ENCODE peak calls at places on chromosomes 3 and 15, in seven cellular contexts. X, I, C, U, W, M and Y are unnamed samples.

GRCh38 chr3:125645613-125646012 is 50.3 kb upstream of the OSBPL11 start:
- DNase-seq in U (no peak), M (no peak), I (no peak), W (no peak), C (no peak), X (no peak), Y (no peak)

GRCh38 chr15:93479679-93480078 is 390.7 kb upstream of the RGMA start:
- DNase-seq in M (no peak), W (no peak), U (no peak), X (no peak), I (no peak), C (no peak), Y (no peak)

GRCh38 chr3:15768421-15769255 is 29.1 kb downstream of the ANKRD28 start:
- DNase-seq in M (no peak), U (peak; percentile 87), I (peak; percentile 95), X (no peak), C (peak; percentile 10), W (no peak), Y (peak; percentile 83)

GRCh38 chr3:71064288-71064975 is 519.1 kb downstream of the FOXP1 start:
- DNase-seq in I (peak; percentile 55), U (no peak), M (peak; percentile 79), X (peak; percentile 62), C (peak; percentile 51), W (peak; percentile 90), Y (no peak)

GRCh38 chr3:14560110-14560509 is 20.0 kb upstream of the GRIP2 start:
- DNase-seq in C (no peak), I (no peak), X (no peak), W (no peak), M (no peak), U (no peak), Y (no peak)

GRCh38 chr15:77002954-77003912 is 8.3 kb downstream of the PSTPIP1 start:
- DNase-seq in U (no peak), W (peak; percentile 93), M (peak; percentile 79), I (no peak), X (peak; percentile 71), C (peak; percentile 55), Y (no peak)

GRCh38 chr3:111321786-111322185 is 220.2 kb upstream of the CD96 start:
- DNase-seq in M (no peak), I (no peak), C (no peak), X (no peak), U (no peak), W (no peak), Y (no peak)

GRCh38 chr15:75625542-75626347 is at the start of gene SNUPN:
- DNase-seq in U (peak; percentile 68), M (peak; percentile 97), X (peak; percentile 91), I (peak; percentile 93), C (peak; percentile 96), W (peak; percentile 98), Y (peak; percentile 69)

GRCh38 chr3:69325151-69325550 is 60.7 kb downstream of the FRMD4B start:
- DNase-seq in C (no peak), I (no peak), W (no peak), U (no peak), M (no peak), X (no peak), Y (no peak)

GRCh38 chr3:162740941-162741596 is 1244.5 kb downstream of the OTOL1 start:
- DNase-seq in I (no peak), W (no peak), M (no peak), U (no peak), C (no peak), X (no peak), Y (no peak)

GRCh38 chr3:167691366-167691765 is 37.6 kb upstream of the WDR49 start:
- DNase-seq in I (no peak), C (peak; percentile 58), U (no peak), X (peak; percentile 11), M (no peak), W (no peak), Y (no peak)

GRCh38 chr3:14253022-14253761 is 74.6 kb downstream of the LSM3 start:
- DNase-seq in C (no peak), X (no peak), I (peak; percentile 51), M (peak; percentile 69), U (no peak), W (no peak), Y (no peak)

GRCh38 chr15:28123408-28124023 is 24.4 kb upstream of the OCA2 start:
- DNase-seq in I (peak; percentile 96), M (peak; percentile 83), U (peak; percentile 46), C (peak; percentile 79), W (no peak), X (peak; percentile 50), Y (peak; percentile 36)

GRCh38 chr3:31841515-31841914 is 139.5 kb downstream of the OSBPL10 start:
- DNase-seq in X (no peak), C (no peak), M (no peak), W (no peak), U (no peak), I (no peak), Y (no peak)

GRCh38 chr3:155491696-155492095 is 198.2 kb upstream of the STRIT1 start:
- DNase-seq in I (no peak), M (no peak), W (no peak), C (no peak), U (no peak), X (no peak), Y (no peak)
- TF ChIP-seq CTCF in I (no peak), M (no peak), W (no peak), C (no peak), U (peak; percentile 14), X (no peak), Y (peak; percentile 12)

DNA sequence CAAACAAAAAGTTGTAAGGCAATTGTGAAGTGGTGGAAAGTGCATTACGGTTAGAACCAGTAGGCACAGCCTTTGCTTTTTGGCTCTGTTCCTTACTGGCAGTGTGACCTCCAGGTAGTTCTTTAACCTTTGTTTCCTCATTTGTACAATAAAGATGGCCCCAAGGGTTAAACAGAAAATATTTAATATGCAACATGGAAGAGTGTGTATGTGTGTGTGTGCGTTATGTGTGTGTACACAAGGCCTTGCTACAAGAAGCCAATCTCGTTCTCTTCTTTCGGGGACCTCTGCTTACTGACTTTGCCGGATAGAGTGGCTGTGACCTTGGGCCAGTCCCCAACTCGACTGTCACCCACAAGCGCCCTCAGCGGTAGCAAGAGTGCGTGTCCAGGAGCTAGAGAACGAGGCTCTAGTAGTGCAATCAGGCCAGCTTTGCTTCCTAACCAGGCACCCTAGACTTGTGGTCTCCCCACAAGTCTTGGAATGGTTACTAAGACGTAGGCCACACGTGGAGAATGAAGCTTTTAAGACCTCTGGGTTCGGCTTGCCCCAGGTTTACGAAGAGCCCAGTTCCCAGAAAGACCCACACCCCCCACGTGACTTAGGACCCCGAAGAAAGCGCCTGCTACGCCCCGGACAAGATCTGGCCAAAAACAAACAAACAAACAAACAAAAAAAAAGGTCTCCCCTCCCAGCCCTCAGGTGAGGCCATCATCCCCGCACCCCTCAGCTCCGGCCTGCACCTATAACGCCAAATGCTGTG is 593 bp downstream of the CIAO2A start:
- DNase-seq in X (peak; percentile 19), W (peak; percentile 88), U (no peak), M (peak; percentile 67), I (peak; percentile 32), C (peak; percentile 53), Y (no peak)
- TF ChIP-seq CTCF in X (no peak), W (no peak), U (no peak), M (no peak), I (no peak), C (peak; percentile 0), Y (no peak)

DNA sequence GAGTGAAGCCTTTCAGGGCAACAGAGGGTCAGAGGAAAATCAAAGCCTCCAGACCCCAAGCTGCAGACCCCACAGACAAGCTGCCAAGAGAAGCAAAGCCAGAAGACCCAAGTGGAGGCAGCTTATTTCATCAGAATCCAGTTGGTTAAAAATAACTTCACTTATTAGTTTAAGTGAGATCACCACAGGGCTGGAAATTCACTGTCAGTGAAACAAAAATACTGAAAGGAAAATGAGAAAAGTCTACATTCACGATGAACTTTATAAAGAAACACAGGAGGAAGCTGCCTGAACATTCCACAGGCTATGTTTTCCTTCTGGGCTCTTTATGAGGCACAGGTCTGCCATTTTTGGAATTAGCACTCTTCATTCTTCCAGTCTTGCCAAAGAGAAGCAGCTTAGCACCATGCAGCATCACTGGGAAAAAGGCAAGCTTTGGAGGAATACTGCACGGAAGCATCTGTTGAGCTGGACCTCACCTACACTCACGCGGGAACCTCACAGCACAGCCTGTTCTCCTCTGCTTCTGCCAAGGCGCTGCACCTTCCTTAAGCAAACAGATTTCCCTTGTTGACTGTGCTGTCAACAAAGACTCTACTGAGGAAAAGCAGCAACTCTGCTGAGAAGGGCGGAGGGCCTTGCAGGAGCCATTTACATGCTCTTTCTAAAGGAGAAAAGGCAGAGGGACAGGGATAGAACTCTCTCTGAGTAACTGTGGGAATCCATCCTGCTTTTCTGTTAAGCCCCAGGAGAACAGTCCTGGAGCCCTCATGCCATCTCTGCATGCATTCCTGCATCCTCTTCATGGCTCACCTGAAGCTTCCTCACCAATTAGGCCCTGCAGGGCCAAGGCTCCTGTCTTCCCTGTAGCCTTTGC is 15.8 kb downstream of the SUSD5 start:
- DNase-seq in C (no peak), I (no peak), X (no peak), U (no peak), W (no peak), M (no peak), Y (no peak)
- TF ChIP-seq CTCF in C (no peak), I (no peak), X (no peak), U (no peak), W (no peak), M (no peak), Y (no peak)

GRCh38 chr3:66039590-66039887 is 821 bp upstream of the MAGI1 start:
- DNase-seq in U (no peak), M (peak; percentile 72), X (no peak), I (peak; percentile 26), C (peak; percentile 35), W (peak; percentile 80), Y (no peak)

GRCh38 chr3:66037330-66037985 is 1.3 kb downstream of the MAGI1 start:
- DNase-seq in M (peak; percentile 74), U (no peak), C (peak; percentile 40), I (peak; percentile 63), W (no peak), X (no peak), Y (no peak)

GRCh38 chr3:66038384-66038725 is 363 bp downstream of the MAGI1 start:
- DNase-seq in X (no peak), C (no peak), W (no peak), I (no peak), U (no peak), M (no peak), Y (no peak)

GRCh38 chr3:66037986-66038369 is 740 bp downstream of the MAGI1 start:
- DNase-seq in I (no peak), U (no peak), C (peak; percentile 54), W (no peak), M (peak; percentile 75), X (no peak), Y (no peak)

DNA sequence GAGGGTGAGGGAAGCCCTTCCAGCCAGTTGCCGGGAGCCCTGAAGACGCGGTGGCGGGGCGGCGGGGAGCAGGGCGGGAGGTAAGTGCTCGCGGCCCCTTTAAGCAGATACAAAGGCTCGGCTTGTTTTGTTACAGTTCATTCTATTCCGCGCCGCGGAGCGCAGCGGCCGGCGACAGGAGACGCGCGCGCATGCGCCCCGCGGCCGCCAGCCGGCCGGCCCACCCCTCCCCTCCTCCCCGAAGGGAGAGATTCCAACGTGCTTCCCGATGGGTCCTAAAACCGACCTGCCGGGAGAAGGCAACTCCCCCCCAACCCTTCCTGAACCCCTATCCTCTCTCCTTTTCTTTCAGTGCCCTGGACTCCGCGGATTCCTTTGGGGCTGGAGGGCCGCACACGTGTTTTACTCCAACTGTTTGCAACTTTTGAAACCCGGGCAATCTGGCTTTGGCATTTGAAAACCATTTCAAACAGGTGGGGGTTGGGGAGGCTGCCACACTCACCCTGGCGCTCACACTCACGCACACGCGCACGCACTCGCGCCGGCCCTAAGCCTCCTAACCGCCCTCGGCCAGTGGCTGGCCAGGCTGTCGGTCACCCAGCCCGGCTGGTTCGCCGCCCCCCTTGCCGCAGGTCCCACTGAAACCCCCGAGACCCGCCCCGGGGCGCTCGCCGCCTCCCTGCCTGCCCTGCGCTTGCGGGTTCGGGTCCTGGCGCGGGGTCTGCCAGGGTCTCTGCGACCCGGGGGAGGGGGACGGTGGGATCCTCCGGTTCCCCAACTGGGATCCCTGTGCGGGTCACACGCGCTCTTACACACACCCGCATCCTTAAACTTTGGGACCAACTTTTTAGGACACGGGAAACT is at the start of gene MAGI1:
- DNase-seq in W (peak; percentile 83), M (peak; percentile 95), X (no peak), I (peak; percentile 93), U (peak; percentile 76), C (peak; percentile 86), Y (peak; percentile 79)
- TF ChIP-seq CTCF in W (no peak), M (no peak), X (no peak), I (no peak), U (no peak), C (no peak), Y (no peak)